ENCODE peak calls at places on chromosomes 6 and 20, in four cellular contexts. One of them, this sample, is unnamed. For H3K9me3 and H3K4me1, the result is how much of the 10 kb centered on the place peaks cover.

GRCh38 chr20:40293740-40294139 is 395.3 kb downstream of the MAFB start:
- DNase-seq in stomach: no peak
- DNase-seq in cardiac muscle cell: peak
- DNase-seq in prostate gland: no peak
- DNase-seq in this sample: no peak

GRCh38 chr6:134063966-134064445 is 11.6 kb upstream of the SLC2A12 start:
- DNase-seq in stomach: peak
- DNase-seq in cardiac muscle cell: peak
- DNase-seq in prostate gland: peak
- DNase-seq in this sample: peak

GRCh38 chr6:42960243-42961019 is at the start of gene GNMT:
- DNase-seq in stomach: peak
- DNase-seq in cardiac muscle cell: peak
- DNase-seq in prostate gland: peak
- DNase-seq in this sample: peak

GRCh38 chr6:114362396-114362795 is 19.6 kb upstream of the HS3ST5 start:
- DNase-seq in stomach: no peak
- DNase-seq in cardiac muscle cell: no peak
- DNase-seq in prostate gland: no peak
- DNase-seq in this sample: no peak

GRCh38 chr6:6712979-6713514 is 124.5 kb downstream of the LY86 start:
- DNase-seq in stomach: no peak
- DNase-seq in cardiac muscle cell: no peak
- DNase-seq in prostate gland: no peak
- DNase-seq in this sample: no peak

GRCh38 chr6:15352884-15353283 is 107.0 kb downstream of the JARID2 start:
- DNase-seq in stomach: no peak
- DNase-seq in cardiac muscle cell: peak
- DNase-seq in prostate gland: no peak
- DNase-seq in this sample: no peak

GRCh38 chr6:39357998-39358686 is 35.6 kb upstream of the KCNK16 start:
- DNase-seq in stomach: peak
- DNase-seq in cardiac muscle cell: peak
- DNase-seq in prostate gland: no peak
- DNase-seq in this sample: no peak

GRCh38 chr6:113381957-113382356 is 475.2 kb upstream of the MARCKS start:
- DNase-seq in stomach: peak
- DNase-seq in cardiac muscle cell: peak
- DNase-seq in prostate gland: peak
- DNase-seq in this sample: no peak

GRCh38 chr6:155171109-155171746 is 92.6 kb upstream of the CLDN20 start:
- DNase-seq in stomach: no peak
- DNase-seq in cardiac muscle cell: peak
- DNase-seq in prostate gland: no peak
- DNase-seq in this sample: no peak

GRCh38 chr6:1286972-1287600 is 24.8 kb upstream of the FOXQ1 start:
- DNase-seq in stomach: peak
- DNase-seq in cardiac muscle cell: peak
- DNase-seq in prostate gland: no peak
- DNase-seq in this sample: no peak

GRCh38 chr6:168538892-168539811 is 98.2 kb downstream of the SMOC2 start:
- DNase-seq in stomach: no peak
- DNase-seq in cardiac muscle cell: no peak
- DNase-seq in prostate gland: no peak
- DNase-seq in this sample: no peak

GRCh38 chr6:30500421-30501069 is 11.2 kb downstream of the HLA-E start:
- DNase-seq in stomach: no peak
- DNase-seq in cardiac muscle cell: peak
- DNase-seq in prostate gland: no peak
- DNase-seq in this sample: no peak

GRCh38 chr6:144778773-144779531 is 493.8 kb downstream of the UTRN start:
- DNase-seq in stomach: no peak
- DNase-seq in cardiac muscle cell: no peak
- DNase-seq in prostate gland: no peak
- DNase-seq in this sample: no peak

GRCh38 chr6:139600313-139600712 is 225.9 kb upstream of the CITED2 start:
- DNase-seq in stomach: no peak
- DNase-seq in cardiac muscle cell: no peak
- DNase-seq in prostate gland: no peak
- DNase-seq in this sample: no peak

GRCh38 chr6:51817832-51818231 is 269.6 kb downstream of the PKHD1 start:
- DNase-seq in stomach: no peak
- DNase-seq in cardiac muscle cell: no peak
- DNase-seq in prostate gland: no peak
- DNase-seq in this sample: no peak

GRCh38 chr6:170262481-170263088 is 28.3 kb downstream of the DLL1 start:
- DNase-seq in stomach: no peak
- DNase-seq in cardiac muscle cell: no peak
- DNase-seq in prostate gland: no peak
- DNase-seq in this sample: no peak

GRCh38 chr20:32231245-32231644 is 23.6 kb downstream of the POFUT1 start:
- DNase-seq in stomach: no peak
- DNase-seq in cardiac muscle cell: no peak
- DNase-seq in prostate gland: no peak
- DNase-seq in this sample: no peak

GRCh38 chr6:1767481-1768246 is 157.9 kb downstream of the FOXC1 start:
- DNase-seq in stomach: no peak
- DNase-seq in cardiac muscle cell: peak
- DNase-seq in prostate gland: no peak
- DNase-seq in this sample: no peak

GRCh38 chr6:5333653-5334052 is 72.3 kb downstream of the FARS2 start:
- DNase-seq in stomach: no peak
- DNase-seq in cardiac muscle cell: peak
- DNase-seq in prostate gland: no peak
- DNase-seq in this sample: no peak

GRCh38 chr20:62820208-62820961 is 3.5 kb downstream of the COL9A3 start:
- DNase-seq in stomach: peak
- DNase-seq in cardiac muscle cell: no peak
- DNase-seq in prostate gland: no peak
- DNase-seq in this sample: no peak

GRCh38 chr20:56808732-56809131 is 179.6 kb downstream of the TFAP2C start:
- DNase-seq in stomach: no peak
- DNase-seq in cardiac muscle cell: no peak
- DNase-seq in prostate gland: peak
- DNase-seq in this sample: peak

GRCh38 chr6:57265755-57266221 is 43.7 kb upstream of the RAB23 start:
- DNase-seq in stomach: no peak
- DNase-seq in cardiac muscle cell: peak
- DNase-seq in prostate gland: no peak
- DNase-seq in this sample: no peak

GRCh38 chr20:37929366-37930014 is 26.6 kb downstream of the VSTM2L start:
- DNase-seq in stomach: no peak
- DNase-seq in cardiac muscle cell: no peak
- DNase-seq in prostate gland: no peak
- DNase-seq in this sample: no peak

GRCh38 chr6:168133186-168133585 is 54.2 kb upstream of the FRMD1 start:
- DNase-seq in stomach: no peak
- DNase-seq in cardiac muscle cell: peak
- DNase-seq in prostate gland: no peak
- DNase-seq in this sample: no peak

GRCh38 chr20:29408034-29408695 is 1849.3 kb upstream of the DEFB115 start:
- DNase-seq in stomach: no peak
- DNase-seq in cardiac muscle cell: no peak
- DNase-seq in prostate gland: no peak
- DNase-seq in this sample: no peak
- H3K9me3 ChIP-seq in stomach: half or more
- H3K9me3 ChIP-seq in cardiac muscle cell: under half
- H3K9me3 ChIP-seq in prostate gland: under half
- H3K9me3 ChIP-seq in this sample: under half

GRCh38 chr6:37994238-37994637 is 174.7 kb downstream of the ZFAND3 start:
- DNase-seq in stomach: no peak
- DNase-seq in cardiac muscle cell: peak
- DNase-seq in prostate gland: no peak
- DNase-seq in this sample: no peak
- H3K4me1 ChIP-seq in stomach: under half
- H3K4me1 ChIP-seq in cardiac muscle cell: under half
- H3K4me1 ChIP-seq in prostate gland: under half
- H3K4me1 ChIP-seq in this sample: under half

DNA sequence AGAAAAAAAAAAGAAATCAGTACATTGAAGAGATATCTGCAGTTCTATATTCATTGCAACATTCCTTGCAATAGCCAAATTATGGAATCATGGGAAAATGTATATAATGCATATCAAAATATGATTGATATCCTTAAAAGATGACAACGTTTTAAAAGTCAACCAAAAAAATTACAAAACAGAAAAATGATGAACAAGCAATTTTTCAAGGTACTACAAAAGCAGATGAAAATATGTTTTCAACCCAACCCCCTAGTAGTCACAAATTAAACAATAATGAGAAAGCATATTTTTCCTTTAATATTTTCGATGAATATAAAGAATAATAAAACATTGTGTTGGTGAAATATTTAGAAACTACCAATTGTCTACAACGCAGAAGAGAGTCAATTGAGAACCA is 497.6 kb downstream of the MEI4 start:
- DNase-seq in stomach: no peak
- DNase-seq in cardiac muscle cell: no peak
- DNase-seq in prostate gland: no peak
- DNase-seq in this sample: no peak
- H3K9me3 ChIP-seq in stomach: under half
- H3K9me3 ChIP-seq in cardiac muscle cell: under half
- H3K9me3 ChIP-seq in prostate gland: under half
- H3K9me3 ChIP-seq in this sample: under half

DNA sequence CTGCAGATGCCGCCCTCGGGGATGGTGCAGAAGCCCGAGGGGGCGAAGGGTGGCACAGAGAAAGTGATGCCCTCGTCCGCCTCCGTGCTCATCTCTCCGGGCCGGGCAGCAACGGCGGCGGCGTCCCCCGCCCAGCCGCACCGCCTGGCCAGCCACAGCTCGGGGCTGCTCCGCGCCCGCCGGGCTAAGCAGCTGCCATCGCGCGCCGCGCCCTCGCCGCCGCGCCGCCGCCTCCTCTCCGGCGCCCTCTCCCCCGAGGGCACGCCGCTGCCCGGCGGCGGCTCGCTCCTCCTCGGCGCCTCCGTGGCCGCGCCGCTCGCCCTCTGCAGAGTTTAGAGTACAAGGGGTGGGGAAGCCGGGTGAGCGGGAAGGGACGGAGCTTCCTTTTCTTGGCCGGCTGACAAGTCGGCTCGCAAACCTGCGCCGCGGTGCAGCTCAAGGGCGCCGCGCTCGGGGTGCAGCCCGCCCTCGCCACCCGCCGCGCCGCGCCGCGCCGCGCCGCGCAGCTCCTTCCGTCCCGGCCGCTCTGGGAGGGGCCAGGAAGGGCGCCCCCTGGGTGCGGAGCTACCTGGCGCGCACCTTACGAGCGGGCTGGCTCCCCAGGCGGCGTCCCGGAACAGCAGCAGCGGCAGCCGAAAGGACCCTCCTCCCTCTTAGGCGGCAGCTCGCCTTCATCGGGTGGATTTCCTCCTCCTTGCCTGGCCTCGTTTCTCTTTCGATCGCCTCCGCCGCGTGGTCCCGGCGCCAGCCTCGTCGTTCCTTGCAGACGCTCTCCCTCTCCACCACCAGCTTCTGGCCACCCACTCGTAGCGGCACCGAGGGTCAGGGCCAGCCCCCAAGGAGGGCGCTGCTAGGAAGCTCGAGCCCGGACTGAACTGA is at the start of gene MAP3K5:
- DNase-seq in stomach: peak
- DNase-seq in cardiac muscle cell: peak
- DNase-seq in prostate gland: peak
- DNase-seq in this sample: peak
- H3K4me1 ChIP-seq in stomach: under half
- H3K4me1 ChIP-seq in cardiac muscle cell: under half
- H3K4me1 ChIP-seq in prostate gland: under half
- H3K4me1 ChIP-seq in this sample: under half

DNA sequence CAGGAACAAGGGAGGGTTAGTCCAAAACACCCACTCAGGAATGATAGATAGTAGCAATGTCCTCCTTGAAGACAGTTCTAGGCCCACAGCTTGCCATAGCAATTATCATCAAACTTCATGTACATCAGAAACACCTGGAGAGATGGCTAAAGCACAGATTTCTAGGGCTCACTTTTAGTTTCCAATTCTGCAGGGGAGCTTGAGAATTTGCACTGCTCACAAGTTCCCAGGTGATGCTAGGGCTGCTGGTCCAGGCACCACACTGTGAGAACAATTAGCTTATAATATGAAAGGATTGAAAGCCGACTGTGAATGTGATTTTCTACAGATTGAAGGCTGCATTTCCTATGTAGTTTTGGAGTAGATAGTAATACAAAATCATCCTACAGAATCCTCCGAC is 3.5 kb downstream of the DEFB126 start:
- DNase-seq in stomach: no peak
- DNase-seq in cardiac muscle cell: no peak
- DNase-seq in prostate gland: no peak
- DNase-seq in this sample: no peak
- H3K9me3 ChIP-seq in stomach: under half
- H3K9me3 ChIP-seq in cardiac muscle cell: under half
- H3K9me3 ChIP-seq in prostate gland: under half
- H3K9me3 ChIP-seq in this sample: under half

GRCh38 chr20:17856024-17856564 is 112.5 kb downstream of the SNX5 start:
- DNase-seq in stomach: peak
- DNase-seq in cardiac muscle cell: no peak
- DNase-seq in prostate gland: peak
- DNase-seq in this sample: peak
- H3K4me1 ChIP-seq in stomach: under half
- H3K4me1 ChIP-seq in cardiac muscle cell: under half
- H3K4me1 ChIP-seq in prostate gland: under half
- H3K4me1 ChIP-seq in this sample: under half

DNA sequence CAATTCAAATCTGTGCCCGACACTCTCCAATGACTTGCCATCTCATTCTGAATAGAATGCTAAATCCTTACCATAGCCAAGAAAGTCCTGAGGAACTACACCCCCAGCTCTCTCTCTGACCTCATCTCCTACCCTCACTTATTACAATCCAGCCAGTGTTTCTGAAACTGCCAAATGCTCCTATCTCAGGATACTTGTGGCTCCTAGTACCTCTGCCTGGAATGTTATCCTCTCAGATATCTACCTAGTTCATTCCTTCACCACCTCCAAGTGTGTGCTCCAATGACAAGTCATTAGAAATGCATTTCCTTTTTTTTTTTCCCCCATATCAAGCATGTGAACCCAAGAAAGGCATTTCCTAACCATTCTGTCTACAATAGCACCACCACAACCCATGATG is 24.4 kb downstream of the ZNF184 start:
- DNase-seq in stomach: no peak
- DNase-seq in cardiac muscle cell: no peak
- DNase-seq in prostate gland: no peak
- DNase-seq in this sample: no peak
- H3K9me3 ChIP-seq in stomach: half or more
- H3K9me3 ChIP-seq in cardiac muscle cell: under half
- H3K9me3 ChIP-seq in prostate gland: under half
- H3K9me3 ChIP-seq in this sample: half or more